ENCODE peak calls at places on chromosomes 16 and 17, in four cellular contexts. C is stimulated activated CD4-positive, alpha-beta T cell treated with anti-CD3 and anti-CD28 coated beads, Interleukin-1b, Interleukin-23, amount 100 ng/mL, for 24 hours; L is IMR-90; Z is activated CD4-positive, alpha-beta memory T cell treated with anti-CD3 and anti-CD28 coated beads for 36 hours. G is an unnamed sample.

GRCh38 chr16:11370084-11370931 is 25.0 kb downstream of the RMI2 start:
- DNase-seq in C (no peak), Z (peak; percentile 38), L (no peak), G (peak; percentile 56)

GRCh38 chr17:1961187-1961586 is 63.9 kb downstream of the RTN4RL1 start:
- DNase-seq in L (no peak), Z (no peak), C (no peak), G (peak; percentile 58)

GRCh38 chr16:82192665-82193064 is 22.6 kb upstream of the MPHOSPH6 start:
- DNase-seq in L (peak; percentile 88), C (peak; percentile 14), Z (peak; percentile 58), G (peak; percentile 27)

GRCh38 chr17:10683853-10684252 is 13.5 kb downstream of the SCO1 start:
- DNase-seq in Z (no peak), L (peak; percentile 39), C (no peak), G (peak; percentile 44)

GRCh38 chr17:30395398-30396022 is 16.8 kb downstream of the CPD start:
- DNase-seq in C (no peak), L (no peak), Z (no peak), G (no peak)

GRCh38 chr17:10798332-10798749 is 5.6 kb downstream of the TMEM238L start:
- DNase-seq in C (no peak), L (no peak), Z (no peak), G (peak; percentile 7)

GRCh38 chr16:28130099-28131088 is 66.9 kb upstream of the GSG1L start:
- DNase-seq in L (no peak), Z (no peak), C (no peak), G (no peak)

GRCh38 chr17:68509151-68510057 is 2.8 kb upstream of the PRKAR1A start:
- DNase-seq in L (no peak), Z (no peak), C (no peak), G (peak; percentile 81)

GRCh38 chr17:78921437-78921971 is 3.7 kb downstream of the TIMP2 start:
- DNase-seq in Z (no peak), L (no peak), C (no peak), G (no peak)

GRCh38 chr16:82055117-82055516 is 20.1 kb downstream of the HSD17B2 start:
- DNase-seq in L (no peak), C (no peak), Z (no peak), G (no peak)

GRCh38 chr16:15518412-15519351 is 84.3 kb downstream of the BMERB1 start:
- DNase-seq in Z (no peak), C (no peak), L (peak; percentile 76), G (peak; percentile 63)

GRCh38 chr16:11079657-11080187 is 135.4 kb downstream of the CLEC16A start:
- DNase-seq in L (peak; percentile 98), C (no peak), Z (peak; percentile 73), G (peak; percentile 60)

GRCh38 chr16:5615868-5616642 is 518.5 kb upstream of the EEF2KMT start:
- DNase-seq in L (no peak), Z (peak; percentile 36), C (peak; percentile 18), G (peak; percentile 89)

GRCh38 chr16:67926181-67926742 is 5.4 kb downstream of the CTRL start:
- DNase-seq in L (peak; percentile 30), Z (no peak), C (no peak), G (peak; percentile 17)

GRCh38 chr17:7855643-7856080 is 796 bp downstream of the TMEM88 start:
- DNase-seq in L (no peak), Z (no peak), C (no peak), G (no peak)

G was measured in left kidney.